ENCODE peak calls at places on chromosomes 16 and 17, in eight cellular contexts. D, J, W, R, U, V, G and H are unnamed samples.

GRCh38 chr17:75832164-75832651 is 12.0 kb downstream of the UNC13D start:
- DNase-seq in D (no peak), J (no peak), W (peak; percentile 45), R (no peak), U (peak; percentile 85), V (no peak), G (peak; percentile 57), H (no peak)

GRCh38 chr16:88712362-88712979 is 6.2 kb downstream of the CTU2 start:
- DNase-seq in D (no peak), J (no peak), W (no peak), R (no peak), U (no peak), V (no peak), G (no peak), H (no peak)

GRCh38 chr16:66207139-66207863 is 159.2 kb upstream of the CDH5 start:
- DNase-seq in D (no peak), J (no peak), W (peak; percentile 67), R (no peak), U (no peak), V (no peak), G (peak; percentile 22), H (no peak)

GRCh38 chr16:48963901-48964615 is 317.6 kb downstream of the CBLN1 start:
- DNase-seq in D (no peak), J (no peak), W (no peak), R (no peak), U (peak; percentile 93), V (no peak), G (no peak), H (no peak)

GRCh38 chr17:2401426-2402221 is 764 bp upstream of the MNT start:
- DNase-seq in D (peak; percentile 100), J (peak; percentile 100), W (peak; percentile 100), R (peak; percentile 100), U (peak; percentile 99), V (peak; percentile 100), G (peak; percentile 99), H (peak; percentile 100)

GRCh38 chr16:10126686-10127085 is 55.5 kb downstream of the GRIN2A start:
- DNase-seq in D (no peak), J (no peak), W (no peak), R (no peak), U (peak; percentile 5), V (no peak), G (no peak), H (no peak)

GRCh38 chr16:75317101-75317522 is 65.7 kb upstream of the BCAR1 start:
- DNase-seq in D (peak; percentile 37), J (no peak), W (no peak), R (no peak), U (no peak), V (no peak), G (no peak), H (no peak)

GRCh38 chr16:52676951-52677350 is 130.0 kb upstream of the TOX3 start:
- DNase-seq in D (no peak), J (no peak), W (no peak), R (no peak), U (no peak), V (no peak), G (no peak), H (no peak)

GRCh38 chr16:75322706-75323105 is 71.3 kb upstream of the BCAR1 start:
- DNase-seq in D (no peak), J (no peak), W (no peak), R (no peak), U (peak; percentile 64), V (no peak), G (no peak), H (no peak)

GRCh38 chr17:12644623-12645022 is 21.1 kb upstream of the MYOCD start:
- DNase-seq in D (no peak), J (no peak), W (no peak), R (no peak), U (no peak), V (no peak), G (no peak), H (no peak)

GRCh38 chr16:17633146-17633966 is 162.6 kb upstream of the XYLT1 start:
- DNase-seq in D (no peak), J (no peak), W (no peak), R (no peak), U (no peak), V (no peak), G (no peak), H (no peak)

GRCh38 chr16:17638134-17638533 is 167.4 kb upstream of the XYLT1 start:
- DNase-seq in D (no peak), J (no peak), W (no peak), R (no peak), U (no peak), V (no peak), G (no peak), H (no peak)

GRCh38 chr16:17629936-17630335 is 159.2 kb upstream of the XYLT1 start:
- DNase-seq in D (no peak), J (no peak), W (no peak), R (no peak), U (no peak), V (no peak), G (no peak), H (no peak)

GRCh38 chr16:17635183-17635582 is 164.4 kb upstream of the XYLT1 start:
- DNase-seq in D (no peak), J (no peak), W (no peak), R (no peak), U (no peak), V (no peak), G (no peak), H (no peak)
- H3K27ac ChIP-seq in D (no peak overlapping the region), J (no peak overlapping the region), W (no peak overlapping the region), R (no peak overlapping the region), U (no peak overlapping the region), V (no peak overlapping the region), G (no peak overlapping the region), H (no peak overlapping the region)

GRCh38 chr17:60491771-60492170 is 34.3 kb downstream of the APPBP2 start:
- DNase-seq in D (no peak), J (no peak), W (no peak), R (no peak), U (no peak), V (no peak), G (peak; percentile 54), H (no peak)
- H3K36me3 ChIP-seq in D (no peaks in the 10 kb centered on the region), J (peaks cover 3% of the 10 kb centered on the region), W (no peaks in the 10 kb centered on the region), R (peaks cover 95% of the 10 kb centered on the region), U (peaks cover 44% of the 10 kb centered on the region), V (peaks cover 99% of the 10 kb centered on the region), G (no peaks in the 10 kb centered on the region), H (peaks cover 22% of the 10 kb centered on the region)

GRCh38 chr17:16484445-16485169 is 7.4 kb downstream of the LRRC75A start:
- DNase-seq in D (no peak), J (no peak), W (no peak), R (no peak), U (no peak), V (peak; percentile 49), G (no peak), H (no peak)

GRCh38 chr17:16491703-16492612 is at the start of gene LRRC75A:
- DNase-seq in D (peak; percentile 73), J (no peak), W (no peak), R (peak; percentile 75), U (peak; percentile 16), V (peak; percentile 88), G (peak; percentile 74), H (peak; percentile 48)

GRCh38 chr17:16486373-16487250 is 5.4 kb downstream of the LRRC75A start:
- DNase-seq in D (peak; percentile 73), J (peak; percentile 97), W (peak; percentile 93), R (peak; percentile 83), U (peak; percentile 44), V (no peak), G (peak; percentile 65), H (peak; percentile 99)

GRCh38 chr17:16491131-16491702 is 776 bp downstream of the LRRC75A start:
- DNase-seq in D (no peak), J (no peak), W (no peak), R (no peak), U (no peak), V (peak; percentile 83), G (peak; percentile 76), H (peak; percentile 32)

GRCh38 chr17:16488572-16488997 is 3.4 kb downstream of the LRRC75A start:
- DNase-seq in D (no peak), J (no peak), W (no peak), R (no peak), U (no peak), V (no peak), G (no peak), H (peak; percentile 74)
- TF ChIP-seq POLR2A in D (no peak), J (no peak), W (no peak), R (no peak), U (no peak), V (no peak), G (no peak), H (no peak)

GRCh38 chr17:79919164-79919585 is 79.9 kb upstream of the CBX4 start:
- DNase-seq in D (peak; percentile 58), J (peak; percentile 97), W (peak; percentile 93), R (peak; percentile 92), U (no peak), V (peak; percentile 90), G (no peak), H (peak; percentile 100)

GRCh38 chr17:79921411-79922160 is 82.3 kb upstream of the CBX4 start:
- DNase-seq in D (no peak), J (no peak), W (no peak), R (peak; percentile 40), U (no peak), V (no peak), G (no peak), H (no peak)

GRCh38 chr17:79918581-79919163 is 79.4 kb upstream of the CBX4 start:
- DNase-seq in D (no peak), J (no peak), W (no peak), R (no peak), U (no peak), V (no peak), G (no peak), H (no peak)

GRCh38 chr17:79920751-79921410 is 81.6 kb upstream of the CBX4 start:
- DNase-seq in D (no peak), J (no peak), W (no peak), R (peak; percentile 37), U (no peak), V (no peak), G (no peak), H (no peak)

DNA sequence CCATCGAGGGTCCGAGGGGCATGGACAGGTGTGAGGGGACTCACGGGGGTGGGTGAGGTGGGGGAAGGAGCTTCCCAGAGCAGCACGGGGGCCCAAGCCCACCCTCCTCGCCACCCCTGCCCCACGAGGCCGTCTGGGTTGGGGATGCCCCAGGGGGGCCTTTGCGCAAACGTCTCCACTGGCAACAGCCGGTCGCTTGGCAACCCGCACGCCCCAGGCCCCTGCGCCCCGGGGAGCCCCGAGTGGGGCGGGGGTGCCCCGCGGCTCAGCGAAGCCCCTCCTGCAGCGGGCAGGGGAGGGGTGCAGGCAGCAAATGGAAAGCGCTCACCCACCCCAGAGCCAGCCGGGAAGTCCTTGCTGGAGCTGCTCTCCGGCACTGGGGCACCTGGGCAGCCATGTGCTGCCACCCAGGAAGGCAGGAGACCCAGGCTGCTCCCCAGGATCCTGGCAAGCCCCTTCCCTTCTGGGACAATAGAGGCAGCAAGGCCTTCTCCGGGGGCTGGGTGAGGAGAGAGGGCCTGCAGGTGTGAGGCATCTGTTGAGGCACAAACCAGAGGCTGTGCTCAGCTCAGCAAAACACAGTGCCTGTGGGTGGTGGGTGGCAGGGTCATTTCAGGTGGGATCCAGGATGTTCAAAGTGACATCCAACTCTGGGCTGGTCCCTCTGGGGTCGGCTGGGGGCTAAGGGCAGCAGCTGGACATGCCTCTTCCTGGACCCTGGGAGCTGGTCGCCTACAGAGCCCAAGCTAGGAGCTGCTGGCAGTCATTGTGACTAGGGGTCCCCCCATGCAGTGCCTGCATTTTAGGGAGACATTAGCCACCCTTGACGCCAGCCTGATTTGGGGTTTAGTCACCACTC is 80.9 kb upstream of the CBX4 start:
- DNase-seq in D (no peak), J (no peak), W (peak; percentile 5), R (peak; percentile 60), U (no peak), V (no peak), G (no peak), H (no peak)
- H3K27ac ChIP-seq in D (no peak overlapping the region), J (no peak overlapping the region), W (no peak overlapping the region), R (no peak overlapping the region), U (no peak overlapping the region), V (no peak overlapping the region), G (no peak overlapping the region), H (no peak overlapping the region)